ENCODE peak calls at places on chromosome 18, in ten cellular contexts. R, U, I, Z, P, K, J, L, H and G are unnamed samples.
A peak's percentile ranks its signal among the peaks of the same experiment; 100 is the strongest.

GRCh38 chr18:76977681-76978234 is 154.8 kb downstream of the MBP start:
- DNase-seq in R (no peak), U (no peak), I (no peak), Z (no peak), P (no peak), K (no peak), J (peak; percentile 30), L (no peak), H (no peak), G (no peak)

GRCh38 chr18:36688020-36688965 is 140.5 kb downstream of the TPGS2 start:
- DNase-seq in R (peak; percentile 52), U (peak; percentile 70), I (peak; percentile 69), Z (peak; percentile 75), P (no peak), K (peak; percentile 82), J (peak; percentile 74), L (peak; percentile 56), H (peak; percentile 52), G (peak; percentile 75)

GRCh38 chr18:33577688-33578370 is at the start of gene ASXL3:
- DNase-seq in R (no peak), U (peak; percentile 91), I (peak; percentile 45), Z (peak; percentile 46), P (peak; percentile 8), K (peak; percentile 73), J (no peak), L (peak; percentile 32), H (no peak), G (peak; percentile 67)

GRCh38 chr18:35497006-35497333 is 790 bp downstream of the INO80C start:
- DNase-seq in R (no peak), U (no peak), I (no peak), Z (peak; percentile 77), P (peak; percentile 59), K (peak; percentile 67), J (peak; percentile 51), L (peak; percentile 66), H (no peak), G (no peak)

GRCh38 chr18:79197531-79197930 is 128.3 kb downstream of the ATP9B start:
- DNase-seq in R (no peak), U (no peak), I (no peak), Z (no peak), P (no peak), K (no peak), J (no peak), L (no peak), H (no peak), G (no peak)

GRCh38 chr18:39200153-39200552 is 1634.6 kb upstream of the CELF4 start:
- DNase-seq in R (no peak), U (no peak), I (no peak), Z (no peak), P (no peak), K (no peak), J (no peak), L (no peak), H (no peak), G (no peak)

GRCh38 chr18:21167641-21168372 is 56.2 kb upstream of the ROCK1 start:
- DNase-seq in R (peak; percentile 24), U (no peak), I (no peak), Z (no peak), P (peak; percentile 12), K (peak; percentile 78), J (no peak), L (peak; percentile 11), H (peak; percentile 15), G (peak; percentile 92)

GRCh38 chr18:52339891-52340371 is at the start of gene DCC:
- DNase-seq in R (peak; percentile 2), U (peak; percentile 68), I (no peak), Z (peak; percentile 58), P (peak; percentile 58), K (peak; percentile 77), J (peak; percentile 45), L (peak; percentile 61), H (no peak), G (peak; percentile 82)

GRCh38 chr18:48801728-48802542 is 148.8 kb downstream of the SMAD7 start:
- DNase-seq in R (no peak), U (no peak), I (no peak), Z (no peak), P (no peak), K (peak; percentile 75), J (no peak), L (no peak), H (no peak), G (no peak)

GRCh38 chr18:74796928-74797576 is 199.4 kb downstream of the ZNF407 start:
- DNase-seq in R (peak; percentile 24), U (peak; percentile 60), I (no peak), Z (peak; percentile 67), P (peak; percentile 84), K (peak; percentile 24), J (peak; percentile 79), L (peak; percentile 86), H (peak; percentile 8), G (no peak)

GRCh38 chr18:78739843-78740677 is 239.6 kb upstream of the SALL3 start:
- DNase-seq in R (no peak), U (no peak), I (no peak), Z (no peak), P (no peak), K (no peak), J (no peak), L (no peak), H (no peak), G (no peak)

GRCh38 chr18:67135981-67136380 is 380.5 kb downstream of the DSEL start:
- DNase-seq in R (no peak), U (no peak), I (no peak), Z (no peak), P (no peak), K (no peak), J (no peak), L (no peak), H (no peak), G (no peak)

DNA sequence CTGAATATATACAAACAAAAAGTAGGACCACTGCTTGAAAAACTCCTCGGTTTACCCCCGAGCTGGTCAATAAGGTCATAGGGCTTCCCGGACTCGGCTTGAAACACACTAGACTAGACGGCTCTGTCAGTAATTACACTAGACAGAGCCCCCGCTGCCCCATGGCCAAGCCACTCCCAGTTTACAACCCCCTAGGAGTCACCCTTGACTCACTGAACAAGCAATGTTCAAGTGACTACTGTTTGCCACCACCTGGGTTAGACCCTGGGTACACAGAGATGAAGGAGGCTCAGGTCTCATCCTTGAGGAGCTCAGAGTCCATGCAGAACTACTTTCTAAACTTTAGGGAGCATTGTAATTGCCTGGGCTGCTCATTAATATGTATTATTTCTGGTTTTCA is 13.7 kb upstream of the PRELID3A start:
- DNase-seq in R (peak; percentile 60), U (no peak), I (no peak), Z (peak; percentile 26), P (no peak), K (peak; percentile 78), J (no peak), L (no peak), H (no peak), G (no peak)
- H2AFZ ChIP-seq in R (no peak overlapping the region), U (no peak overlapping the region), I (peak overlapping the region; percentile 26), Z (no peak overlapping the region), P (no peak overlapping the region), K (no peak overlapping the region), J (no peak overlapping the region), L (no peak overlapping the region), H (peak overlapping the region; percentile 30), G (peak overlapping the region; percentile 38)

GRCh38 chr18:2657043-2657512 is 1.6 kb downstream of the SMCHD1 start:
- DNase-seq in R (no peak), U (no peak), I (peak; percentile 46), Z (peak; percentile 20), P (no peak), K (no peak), J (no peak), L (no peak), H (no peak), G (no peak)
- H2AFZ ChIP-seq in R (no peak overlapping the region), U (peak overlapping the region; percentile 9), I (no peak overlapping the region), Z (peak overlapping the region; percentile 84), P (no peak overlapping the region), K (no peak overlapping the region), J (no peak overlapping the region), L (no peak overlapping the region), H (no peak overlapping the region), G (no peak overlapping the region)

GRCh38 chr18:59810740-59811520 is 88.9 kb upstream of the PMAIP1 start:
- DNase-seq in R (no peak), U (peak; percentile 34), I (peak; percentile 6), Z (no peak), P (no peak), K (no peak), J (no peak), L (no peak), H (no peak), G (no peak)

GRCh38 chr18:59813942-59814341 is 85.9 kb upstream of the PMAIP1 start:
- DNase-seq in R (no peak), U (no peak), I (no peak), Z (no peak), P (no peak), K (no peak), J (peak; percentile 54), L (no peak), H (no peak), G (no peak)

GRCh38 chr18:59818769-59819168 is 81.0 kb upstream of the PMAIP1 start:
- DNase-seq in R (no peak), U (no peak), I (no peak), Z (no peak), P (no peak), K (no peak), J (no peak), L (no peak), H (no peak), G (no peak)

GRCh38 chr18:59810183-59810582 is 89.6 kb upstream of the PMAIP1 start:
- DNase-seq in R (no peak), U (no peak), I (no peak), Z (no peak), P (no peak), K (no peak), J (peak; percentile 15), L (peak; percentile 20), H (no peak), G (no peak)

GRCh38 chr18:59814872-59815271 is 84.9 kb upstream of the PMAIP1 start:
- DNase-seq in R (no peak), U (no peak), I (no peak), Z (peak; percentile 91), P (peak; percentile 85), K (no peak), J (peak; percentile 96), L (peak; percentile 90), H (no peak), G (no peak)
- H2AFZ ChIP-seq in R (no peak overlapping the region), U (peak overlapping the region; percentile 63), I (no peak overlapping the region), Z (peak overlapping the region; percentile 78), P (peak overlapping the region; percentile 43), K (no peak overlapping the region), J (peak overlapping the region; percentile 25), L (no peak overlapping the region), H (no peak overlapping the region), G (peak overlapping the region; percentile 43)

DNA sequence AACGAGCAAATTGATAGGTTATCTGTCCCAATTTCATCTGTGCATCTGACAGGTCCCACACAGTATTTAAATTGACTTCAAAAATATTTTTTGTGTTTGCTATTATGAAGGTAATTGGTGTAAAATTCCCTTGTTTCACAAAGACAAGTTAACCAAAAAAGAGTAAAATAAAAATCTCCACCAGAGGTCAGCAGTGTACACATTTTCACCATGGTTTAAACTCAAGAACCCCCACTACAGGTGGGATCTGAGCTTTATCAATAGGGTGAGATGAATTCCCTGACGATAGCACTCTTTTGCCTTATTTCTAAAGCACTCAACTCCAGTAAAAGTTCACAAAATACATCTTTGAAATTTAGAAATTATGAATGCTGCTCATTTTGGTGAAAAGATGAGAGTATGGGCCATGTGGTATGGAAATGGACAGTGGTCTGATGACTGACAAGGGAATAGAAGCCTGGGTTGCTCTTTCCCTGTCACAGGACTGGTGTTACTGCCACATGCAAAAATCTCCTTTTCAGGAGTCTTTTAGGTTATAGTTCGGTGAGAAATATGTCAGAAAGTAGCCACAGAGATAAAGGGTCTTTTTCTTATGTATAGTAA is 68.0 kb downstream of the SERPINB8 start:
- DNase-seq in R (peak; percentile 50), U (peak; percentile 70), I (peak; percentile 54), Z (peak; percentile 15), P (peak; percentile 1), K (peak; percentile 46), J (peak; percentile 11), L (peak; percentile 12), H (peak; percentile 36), G (peak; percentile 82)
- H2AFZ ChIP-seq in R (no peak overlapping the region), U (no peak overlapping the region), I (no peak overlapping the region), Z (no peak overlapping the region), P (no peak overlapping the region), K (no peak overlapping the region), J (no peak overlapping the region), L (no peak overlapping the region), H (no peak overlapping the region), G (no peak overlapping the region)